ENCODE peak calls at places on chromosome 9, in five cellular contexts. X, F, B, V and D are unnamed samples.

GRCh38 chr9:113454914-113455761 is 8.4 kb upstream of the RGS3 start:
- DNase-seq in X (no peak), F (peak; percentile 52), B (peak; percentile 98), V (no peak), D (no peak)

GRCh38 chr9:133589454-133590227 is 19.5 kb downstream of the FAM163B start:
- DNase-seq in X (peak; percentile 8), F (no peak), B (no peak), V (no peak), D (no peak)

GRCh38 chr9:134678206-134678605 is 36.6 kb downstream of the COL5A1 start:
- DNase-seq in X (no peak), F (no peak), B (no peak), V (no peak), D (no peak)

GRCh38 chr9:129561594-129562281 is 59.2 kb downstream of the C9orf50 start:
- DNase-seq in X (no peak), F (no peak), B (no peak), V (no peak), D (no peak)

GRCh38 chr9:92242115-92242778 is 51.2 kb downstream of the IARS1 start:
- DNase-seq in X (no peak), F (no peak), B (peak; percentile 99), V (no peak), D (no peak)

GRCh38 chr9:31490551-31491106 is 893.8 kb upstream of the ACO1 start:
- DNase-seq in X (no peak), F (no peak), B (no peak), V (no peak), D (no peak)

GRCh38 chr9:137457406-137458193 is 1.5 kb downstream of the NSMF start:
- DNase-seq in X (no peak), F (peak; percentile 20), B (no peak), V (no peak), D (no peak)

GRCh38 chr9:18692962-18693361 is 219.0 kb downstream of the ADAMTSL1 start:
- DNase-seq in X (no peak), F (no peak), B (no peak), V (no peak), D (no peak)

GRCh38 chr9:4035809-4036208 is 264.1 kb downstream of the GLIS3 start:
- DNase-seq in X (no peak), F (no peak), B (peak; percentile 44), V (no peak), D (no peak)

GRCh38 chr9:96100385-96100978 is 201.5 kb downstream of the HSD17B3 start:
- DNase-seq in X (no peak), F (no peak), B (no peak), V (no peak), D (no peak)